ENCODE peak calls at places on chromosomes 1 and 21, in five cellular contexts. V is thyroid gland, X is IMR-90, E is esophagus squamous epithelium, L is HCT116. K is an unnamed sample.

GRCh38 chr1:204314893-204315735 is 44.6 kb downstream of the PLEKHA6 start:
- DNase-seq in L (no peak), X (no peak), E (no peak), V (no peak), K (no peak)

GRCh38 chr1:173663159-173663558 is 6.5 kb downstream of the ANKRD45 start:
- DNase-seq in E (no peak), V (no peak), X (no peak), L (no peak), K (no peak)

GRCh38 chr1:231750818-231751623 is 124.4 kb downstream of the DISC1 start:
- DNase-seq in X (no peak), E (no peak), V (no peak), L (no peak), K (no peak)

GRCh38 chr1:44289530-44289929 is 65.5 kb downstream of the ERI3 start:
- DNase-seq in L (no peak), V (no peak), X (no peak), E (no peak), K (no peak)

GRCh38 chr1:12436345-12436658 is 181.7 kb downstream of the DHRS3 start:
- DNase-seq in V (no peak), L (no peak), X (no peak), E (no peak), K (no peak)

GRCh38 chr1:119005870-119006405 is 17.8 kb upstream of the TBX15 start:
- DNase-seq in X (no peak), E (no peak), L (no peak), V (no peak), K (no peak)

GRCh38 chr1:164735315-164736052 is 176.5 kb downstream of the PBX1 start:
- DNase-seq in V (no peak), X (peak; percentile 58), E (no peak), L (no peak), K (no peak)

GRCh38 chr1:119294199-119294598 is 74.4 kb upstream of the HAO2 start:
- DNase-seq in E (no peak), L (no peak), X (no peak), V (no peak), K (no peak)

GRCh38 chr21:17854771-17855170 is 35.6 kb upstream of the C21orf91 start:
- DNase-seq in V (no peak), L (no peak), E (no peak), X (no peak), K (no peak)

GRCh38 chr1:2444138-2444591 is 31.8 kb upstream of the PEX10 start:
- DNase-seq in V (no peak), L (no peak), X (no peak), E (no peak), K (no peak)

GRCh38 chr1:218584418-218585155 is 239.5 kb downstream of the TGFB2 start:
- DNase-seq in X (peak; percentile 47), V (no peak), E (no peak), L (peak; percentile 24), K (no peak)

GRCh38 chr1:23341829-23342697 is 2.0 kb downstream of the HNRNPR start:
- DNase-seq in X (no peak), V (no peak), L (no peak), E (no peak), K (no peak)
- H3K4me1 ChIP-seq in X (peaks cover 4% of the 10 kb centered on the region), V (peaks cover 43% of the 10 kb centered on the region), L (peaks cover 11% of the 10 kb centered on the region), E (peaks cover 6% of the 10 kb centered on the region), K (peaks cover 15% of the 10 kb centered on the region)

GRCh38 chr1:113353581-113353980 is 36.7 kb upstream of the MAGI3 start:
- DNase-seq in E (no peak), L (no peak), X (no peak), V (no peak), K (no peak)
- TF ChIP-seq POLR2A in E (no peak), L (no peak), X (no peak), V (no peak), K (no peak)

DNA sequence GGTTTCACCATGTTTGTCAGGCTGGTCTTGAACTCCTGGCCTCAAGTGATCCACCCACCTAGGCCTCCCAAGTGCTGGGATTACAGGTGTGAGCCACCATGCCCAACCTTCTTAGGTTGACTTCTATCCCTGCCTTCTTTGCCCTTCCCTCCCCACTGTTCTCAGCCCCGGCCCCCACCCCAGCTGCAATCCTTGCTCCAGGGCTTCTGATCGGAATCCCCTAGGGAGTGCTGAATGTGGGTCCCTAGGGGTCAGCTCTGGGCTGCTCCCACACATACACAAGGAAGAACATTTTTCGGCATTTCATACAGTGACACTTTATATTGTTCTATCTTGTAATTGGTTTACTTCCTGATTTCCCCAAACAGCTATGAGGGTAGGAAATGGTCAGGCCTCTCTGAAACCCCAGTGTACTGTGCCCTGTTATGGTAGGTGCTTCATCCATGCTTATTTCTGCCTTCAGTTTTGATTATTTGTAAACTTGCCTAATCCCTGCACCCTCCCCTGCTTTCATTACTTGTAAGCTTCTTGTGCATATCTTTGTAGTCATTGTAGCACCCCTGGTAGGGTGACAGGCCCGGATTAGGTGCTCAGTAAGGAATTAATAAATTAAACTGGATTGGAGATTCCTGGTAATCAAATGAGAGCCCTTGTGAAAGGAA is 5.8 kb upstream of the SRP9 start:
- DNase-seq in X (no peak), L (no peak), V (no peak), E (no peak), K (no peak)
- H3K4me1 ChIP-seq in X (peaks cover 20% of the 10 kb centered on the region), L (peaks cover 10% of the 10 kb centered on the region), V (peaks cover 10% of the 10 kb centered on the region), E (peaks cover 24% of the 10 kb centered on the region), K (peaks cover 5% of the 10 kb centered on the region)

DNA sequence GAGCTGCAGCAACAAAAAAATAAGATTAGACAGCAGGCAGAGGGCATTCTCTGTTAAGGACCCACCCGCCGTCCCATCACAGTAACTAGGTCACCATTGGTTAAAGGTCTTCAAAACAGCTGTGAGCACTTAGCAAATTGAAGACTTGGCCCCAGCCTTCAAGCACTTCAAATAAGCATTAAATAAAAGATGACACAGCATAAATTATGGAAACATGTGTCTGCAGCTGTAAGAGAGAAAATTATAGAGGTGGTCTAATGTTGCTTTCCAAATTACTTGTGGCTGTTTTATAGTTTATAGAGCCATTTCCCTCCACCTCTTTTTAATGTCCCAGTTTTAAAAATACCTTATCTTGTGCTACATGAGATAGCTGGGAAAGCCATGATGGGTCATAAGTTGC is 61.2 kb downstream of the VANGL1 start:
- DNase-seq in E (no peak), X (no peak), L (no peak), V (no peak), K (no peak)
- TF ChIP-seq POLR2A in E (no peak), X (no peak), L (no peak), V (no peak), K (no peak)

DNA sequence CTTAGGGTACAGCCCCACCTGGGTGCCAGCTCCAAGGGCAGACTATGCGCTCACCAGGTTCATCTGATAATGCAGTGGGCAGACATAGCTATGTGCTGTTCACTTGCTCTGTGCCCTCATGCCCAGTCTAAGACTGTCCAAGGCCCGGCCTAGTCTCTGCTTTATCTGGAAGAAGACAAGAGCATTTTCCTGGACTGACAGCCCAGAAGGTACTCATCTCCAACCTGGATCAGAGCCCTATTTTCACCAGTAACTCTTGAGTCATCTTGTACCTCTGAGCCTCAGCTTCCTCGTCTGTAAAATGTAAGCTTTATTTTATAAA is 28.5 kb upstream of the LRRC8C start:
- DNase-seq in X (peak; percentile 28), L (no peak), V (no peak), E (no peak), K (no peak)
- H3K4me1 ChIP-seq in X (peaks cover 3% of the 10 kb centered on the region), L (peaks cover 10% of the 10 kb centered on the region), V (no peaks in the 10 kb centered on the region), E (peaks cover 2% of the 10 kb centered on the region), K (peaks cover 23% of the 10 kb centered on the region)

GRCh38 chr1:179883040-179883501 is 986 bp downstream of the TOR1AIP1 start:
- DNase-seq in V (no peak), L (no peak), E (no peak), X (no peak), K (no peak)

GRCh38 chr1:179883739-179884138 is 1.7 kb downstream of the TOR1AIP1 start:
- DNase-seq in V (no peak), E (no peak), X (peak; percentile 42), L (no peak), K (no peak)

GRCh38 chr1:179882253-179883039 is at the start of gene TOR1AIP1:
- DNase-seq in X (peak; percentile 97), V (peak; percentile 97), L (peak; percentile 94), E (peak; percentile 86), K (peak; percentile 96)

GRCh38 chr1:179879797-179880196 is 2.2 kb upstream of the TOR1AIP2 start:
- DNase-seq in L (no peak), E (no peak), X (no peak), V (no peak), K (no peak)

GRCh38 chr1:179881642-179882252 is 338 bp upstream of the TOR1AIP1 start:
- DNase-seq in L (peak; percentile 55), V (peak; percentile 93), X (peak; percentile 92), E (no peak), K (peak; percentile 86)
- TF ChIP-seq POLR2A in L (no peak), V (no peak), X (no peak), E (peak; percentile 3), K (peak; percentile 86)

GRCh38 chr1:19453843-19454242 is 31.5 kb downstream of the CAPZB start:
- DNase-seq in E (no peak), X (no peak), V (no peak), L (no peak), K (no peak)

GRCh38 chr1:19449454-19450228 is 35.7 kb downstream of the CAPZB start:
- DNase-seq in E (no peak), L (no peak), X (no peak), V (peak; percentile 66), K (no peak)

GRCh38 chr1:19448491-19449439 is 36.6 kb downstream of the CAPZB start:
- DNase-seq in L (no peak), X (peak; percentile 93), V (peak; percentile 38), E (no peak), K (no peak)

GRCh38 chr1:19452221-19452663 is 33.1 kb downstream of the CAPZB start:
- DNase-seq in X (peak; percentile 57), L (no peak), V (no peak), E (no peak), K (no peak)

GRCh38 chr1:19450811-19451564 is 34.4 kb downstream of the CAPZB start:
- DNase-seq in L (peak; percentile 37), X (peak; percentile 99), E (no peak), V (no peak), K (no peak)
- H3K4me1 ChIP-seq in L (peaks cover 24% of the 10 kb centered on the region), X (peaks cover 58% of the 10 kb centered on the region), E (peaks cover 70% of the 10 kb centered on the region), V (peaks cover 68% of the 10 kb centered on the region), K (peaks cover 46% of the 10 kb centered on the region)

GRCh38 chr1:58779837-58780585 is 3.8 kb downstream of the JUN start:
- DNase-seq in X (peak; percentile 78), L (no peak), V (peak; percentile 73), E (no peak), K (peak; percentile 76)
- TF ChIP-seq POLR2A in X (peak; percentile 96), L (peak; percentile 3), V (no peak), E (peak; percentile 16), K (peak; percentile 88)